ENCODE peak calls at places on chromosomes 11 and 22, in five cellular contexts. F is OCI-LY7, M is mammary epithelial cell, H is hepatocyte, U is heart right ventricle. N is an unnamed sample.

GRCh38 chr11:88015170-88015569 is 160.1 kb downstream of the RAB38 start:
- DNase-seq in U (no peak), H (no peak), M (peak), F (no peak), N (no peak)

GRCh38 chr11:10387209-10388083 is 67.6 kb upstream of the AMPD3 start:
- DNase-seq in H (peak), M (no peak), F (no peak), U (no peak), N (no peak)

GRCh38 chr22:26462971-26463661 is 20.5 kb downstream of the HPS4 start:
- DNase-seq in F (no peak), M (no peak), U (no peak), H (peak), N (no peak)

GRCh38 chr11:66277475-66278391 is at the start of gene CNIH2:
- DNase-seq in M (no peak), H (peak), U (no peak), F (peak), N (peak)

GRCh38 chr22:20264614-20265452 is 3.3 kb downstream of the RTN4R start:
- DNase-seq in H (no peak), F (no peak), M (no peak), U (no peak), N (no peak)

GRCh38 chr11:16346975-16347374 is 9.4 kb downstream of the SOX6 start:
- DNase-seq in M (peak), H (peak), U (no peak), F (no peak), N (peak)

GRCh38 chr22:46984751-46985506 is 222.5 kb downstream of the TBC1D22A start:
- DNase-seq in H (no peak), M (peak), U (no peak), F (no peak), N (no peak)

GRCh38 chr11:36139767-36140166 is 149.5 kb downstream of the COMMD9 start:
- DNase-seq in U (no peak), M (no peak), F (no peak), H (no peak), N (no peak)

GRCh38 chr22:24428751-24429410 is 1.5 kb downstream of the ADORA2A start:
- DNase-seq in H (no peak), F (peak), M (no peak), U (no peak), N (no peak)

GRCh38 chr11:86592047-86592564 is 80.3 kb downstream of the ME3 start:
- DNase-seq in H (no peak), U (no peak), M (no peak), F (no peak), N (no peak)

GRCh38 chr11:17979770-17980371 is 33.0 kb downstream of the SERGEF start:
- DNase-seq in U (no peak), H (peak), M (no peak), F (peak), N (peak)

GRCh38 chr11:103907548-103908455 is 128.6 kb upstream of the DDI1 start:
- DNase-seq in U (no peak), H (no peak), M (peak), F (peak), N (peak)

GRCh38 chr11:90222152-90222458 is 744 bp downstream of the CHORDC1 start:
- DNase-seq in U (no peak), M (no peak), F (no peak), H (no peak), N (no peak)

GRCh38 chr11:5624489-5625278 is at the start of gene TRIM34:
- DNase-seq in F (peak), U (peak), H (peak), M (peak), N (peak)

GRCh38 chr11:120801801-120802689 is 221.9 kb upstream of the TBCEL start:
- DNase-seq in F (peak), H (peak), M (peak), U (peak), N (peak)

GRCh38 chr11:37946155-37946766 is 1348.2 kb upstream of the RAG2 start:
- DNase-seq in U (no peak), H (peak), M (peak), F (peak), N (peak)

GRCh38 chr11:16924826-16925494 is 89.3 kb downstream of the PLEKHA7 start:
- DNase-seq in H (peak), F (no peak), U (peak), M (peak), N (peak)

GRCh38 chr11:6621711-6622211 is 2.5 kb upstream of the TPP1 start:
- DNase-seq in M (no peak), F (no peak), U (no peak), H (no peak), N (no peak)

GRCh38 chr11:69842746-69843528 is 23.7 kb upstream of the FGF3 start:
- DNase-seq in F (no peak), U (no peak), H (no peak), M (no peak), N (no peak)

GRCh38 chr11:121881806-121882205 is 234.2 kb downstream of the BLID start:
- DNase-seq in F (no peak), U (no peak), H (no peak), M (peak), N (no peak)

GRCh38 chr22:37696657-37697539 is at the start of gene TRIOBP:
- DNase-seq in U (peak), M (peak), F (peak), H (peak), N (peak)

GRCh38 chr11:73346186-73346935 is 29.8 kb upstream of the RELT start:
- DNase-seq in F (no peak), M (no peak), H (no peak), U (no peak), N (no peak)

GRCh38 chr11:113546757-113547507 is 71.7 kb upstream of the DRD2 start:
- DNase-seq in F (no peak), M (peak), U (no peak), H (no peak), N (no peak)

GRCh38 chr11:65429069-65429681 is 6.6 kb downstream of the NEAT1 start:
- DNase-seq in H (peak), M (peak), F (peak), U (no peak), N (no peak)

GRCh38 chr11:63530021-63530420 is 6.6 kb upstream of the PLAAT4 start:
- DNase-seq in U (no peak), F (no peak), H (no peak), M (no peak), N (no peak)

GRCh38 chr11:44315947-44316387 is 6.0 kb upstream of the ALX4 start:
- DNase-seq in H (peak), M (peak), F (no peak), U (no peak), N (peak)
- TF ChIP-seq CTCF in H (peak), M (no peak), F (no peak), U (no peak), N (peak)

GRCh38 chr11:102495161-102496042 is 35.1 kb downstream of the MMP7 start:
- DNase-seq in U (peak), H (peak), F (peak), M (peak), N (peak)
- TF ChIP-seq CTCF in U (peak), H (peak), F (peak), M (peak), N (peak)

DNA sequence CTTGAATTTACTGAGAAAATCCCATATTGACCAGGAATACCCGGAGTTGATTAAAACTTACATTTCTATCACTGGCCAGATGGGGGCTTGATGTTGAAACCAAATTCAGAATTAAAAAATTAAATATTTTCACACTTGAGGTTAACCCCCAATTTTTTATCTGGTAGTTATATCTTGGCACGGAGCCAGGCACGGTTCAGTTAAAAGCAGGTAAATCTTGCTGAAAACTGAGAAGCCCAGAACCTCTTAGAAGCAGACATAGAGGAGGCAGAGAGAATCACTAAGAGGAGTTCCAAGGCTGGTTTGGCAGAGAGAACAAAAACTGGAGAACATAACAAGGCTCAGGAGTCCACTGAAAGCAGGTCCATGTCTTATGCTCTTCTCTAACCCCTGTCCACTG is 77.7 kb downstream of the USP35 start:
- DNase-seq in F (no peak), U (no peak), H (no peak), M (no peak), N (no peak)
- TF ChIP-seq CTCF in F (peak), U (no peak), H (no peak), M (no peak), N (no peak)

GRCh38 chr22:39309364-39309861 is 10.0 kb downstream of the RPL3 start:
- DNase-seq in M (peak), U (no peak), F (peak), H (no peak), N (peak)

GRCh38 chr22:39303358-39303757 is 16.1 kb downstream of the RPL3 start:
- DNase-seq in F (no peak), H (no peak), U (no peak), M (no peak), N (no peak)

GRCh38 chr22:39303892-39304671 is 15.3 kb downstream of the RPL3 start:
- DNase-seq in F (no peak), H (no peak), U (no peak), M (no peak), N (no peak)

GRCh38 chr22:39308614-39309363 is 10.6 kb downstream of the RPL3 start:
- DNase-seq in M (peak), F (no peak), U (no peak), H (peak), N (peak)

DNA sequence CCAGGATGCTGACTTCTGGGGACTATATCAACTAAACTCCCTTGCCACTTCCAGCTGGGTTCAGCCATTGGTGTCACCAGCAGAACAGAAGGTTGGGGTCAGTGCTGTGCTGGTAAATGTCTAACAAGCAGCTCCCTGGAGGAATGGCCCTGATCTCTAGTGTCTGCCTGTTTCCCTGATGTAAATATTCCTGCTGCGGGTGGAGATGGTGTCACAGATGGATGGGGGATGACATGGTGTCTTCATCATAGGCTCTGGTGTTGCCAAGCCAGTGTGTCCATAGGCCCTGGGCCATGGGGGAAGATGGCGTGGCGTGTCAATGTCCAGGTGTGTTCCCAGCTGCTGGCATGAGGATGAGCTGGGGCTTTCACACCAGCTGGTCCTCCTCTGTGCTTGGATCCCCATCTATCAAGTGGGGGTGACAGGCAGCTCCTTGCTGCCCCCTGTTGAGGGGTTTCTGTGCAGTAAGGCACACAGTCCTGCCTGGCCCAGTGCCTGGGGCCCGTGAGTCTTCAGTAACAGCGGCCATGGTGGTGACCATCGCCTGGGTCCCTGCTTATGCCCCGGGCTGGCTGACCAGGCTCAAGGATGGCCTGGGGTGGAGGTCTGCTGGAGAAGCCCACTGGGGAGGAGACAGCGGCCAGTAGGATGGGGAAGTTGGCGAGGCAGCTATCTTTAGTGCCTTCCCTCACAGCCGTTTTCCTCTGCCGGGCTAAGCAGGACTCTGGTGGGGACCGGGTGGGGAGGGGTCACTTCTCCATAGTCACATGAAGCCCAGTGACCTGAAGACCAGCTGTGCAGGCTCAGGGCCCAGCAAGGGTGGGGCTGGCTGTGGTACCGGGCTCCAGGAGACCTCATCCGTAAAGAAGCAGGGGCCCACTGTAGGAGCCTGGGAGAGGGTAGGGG is 12.7 kb downstream of the RPL3 start:
- DNase-seq in H (no peak), M (no peak), F (peak), U (no peak), N (peak)
- TF ChIP-seq CTCF in H (peak), M (peak), F (peak), U (peak), N (peak)

DNA sequence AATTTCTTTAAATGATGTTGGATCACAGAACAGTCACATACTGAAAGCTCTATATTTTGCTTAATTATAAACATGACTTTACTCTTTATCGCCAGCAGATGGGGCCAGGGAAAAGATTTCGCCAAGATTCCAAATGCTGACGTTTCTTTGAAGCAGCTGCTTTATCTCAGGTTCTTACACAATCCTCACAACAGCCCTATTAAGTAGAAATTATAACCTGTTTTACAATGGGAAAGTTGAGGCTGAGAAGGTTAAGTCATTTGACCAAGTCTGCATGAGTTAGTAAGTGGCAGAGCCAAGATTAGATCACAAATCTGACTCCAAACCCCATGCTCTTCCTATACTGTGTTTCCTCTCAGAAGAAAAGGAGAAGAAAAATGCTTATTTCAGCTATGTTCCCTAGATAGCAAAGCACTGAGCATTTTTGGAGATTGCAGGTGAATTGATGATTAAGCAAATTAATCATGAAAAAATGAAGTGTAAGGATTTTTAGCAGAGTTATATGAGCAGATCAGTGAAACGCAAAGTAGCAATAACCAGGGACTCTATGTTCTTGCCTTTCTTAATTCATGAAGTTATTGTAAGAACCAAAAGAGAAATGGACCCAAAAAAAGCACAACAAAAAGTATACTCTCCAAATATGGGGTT is 79.0 kb downstream of the AASDHPPT start:
- DNase-seq in M (peak), H (peak), U (no peak), F (peak), N (peak)
- TF ChIP-seq CTCF in M (peak), H (peak), U (peak), F (peak), N (peak)

GRCh38 chr11:128709402-128709801 is 15.5 kb downstream of the FLI1 start:
- DNase-seq in U (peak), M (peak), F (no peak), H (no peak), N (peak)
- TF ChIP-seq CTCF in U (no peak), M (no peak), F (no peak), H (no peak), N (no peak)

GRCh38 chr11:8209208-8209807 is 40.5 kb upstream of the RIC3 start:
- DNase-seq in H (no peak), M (no peak), U (no peak), F (no peak), N (no peak)
- TF ChIP-seq CTCF in H (peak), M (peak), U (peak), F (peak), N (peak)

DNA sequence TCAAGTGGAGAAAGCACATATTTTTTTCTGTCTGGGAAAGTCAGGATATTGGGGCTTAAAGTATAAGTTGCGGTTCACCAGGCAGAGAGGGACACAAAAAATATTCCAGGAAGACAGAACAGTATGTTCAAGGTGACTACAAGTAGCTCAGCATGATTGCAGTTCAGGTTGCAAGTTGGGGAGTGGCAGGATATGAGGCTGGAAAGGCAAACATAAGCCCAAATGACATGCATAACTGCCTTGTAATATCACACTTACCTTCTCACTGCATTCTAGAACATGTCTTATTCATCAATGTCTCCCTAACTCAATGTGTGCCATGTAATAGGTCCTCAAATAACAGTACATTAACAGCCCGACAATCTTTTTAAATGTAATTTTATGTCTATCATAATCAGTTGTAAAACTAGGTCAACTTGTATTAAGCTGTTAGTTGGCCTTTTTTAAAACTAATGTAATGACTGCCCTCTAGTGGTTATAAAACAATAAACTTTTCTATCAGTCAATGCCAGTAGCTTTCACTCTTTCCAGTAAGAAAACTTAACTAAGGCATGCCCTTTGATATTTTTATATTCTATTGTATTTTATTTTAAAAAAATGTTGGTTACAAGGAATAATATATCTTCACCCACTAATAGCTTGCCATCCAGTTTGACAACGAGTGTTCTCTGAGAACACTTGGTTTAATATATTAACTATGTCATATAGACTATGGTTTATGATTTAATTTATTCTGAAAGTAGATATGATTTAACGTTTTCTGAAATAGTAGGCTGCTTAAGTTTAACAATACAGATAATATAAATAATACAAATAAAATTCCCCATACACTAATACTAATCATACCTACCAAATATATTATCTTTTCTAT is 39.4 kb upstream of the CFAP300 start:
- DNase-seq in M (peak), F (peak), H (peak), U (no peak), N (peak)
- TF ChIP-seq CTCF in M (peak), F (peak), H (peak), U (peak), N (peak)

N was measured in A673.